ENCODE peak calls at places on chromosomes 11 and 22, in six cellular contexts. One of them, this sample, is unnamed.

GRCh38 chr11:100545970-100546369 is 141.1 kb upstream of the ARHGAP42 start:
- DNase-seq in WTC11: no peak
- DNase-seq in GM20000: no peak
- DNase-seq in H4: no peak
- DNase-seq in T-helper 2 cell: no peak
- DNase-seq in GM10248: no peak
- DNase-seq in this sample: no peak

GRCh38 chr11:103395612-103396011 is 286.4 kb downstream of the DYNC2H1 start:
- DNase-seq in WTC11: no peak
- DNase-seq in GM20000: no peak
- DNase-seq in H4: peak
- DNase-seq in T-helper 2 cell: no peak
- DNase-seq in GM10248: no peak
- DNase-seq in this sample: no peak

GRCh38 chr11:79184285-79184684 is 256.5 kb downstream of the TENM4 start:
- DNase-seq in WTC11: peak
- DNase-seq in GM20000: no peak
- DNase-seq in H4: no peak
- DNase-seq in T-helper 2 cell: no peak
- DNase-seq in GM10248: no peak
- DNase-seq in this sample: no peak

GRCh38 chr22:44213489-44214043 is 32.8 kb downstream of the PARVG start:
- DNase-seq in WTC11: no peak
- DNase-seq in GM20000: no peak
- DNase-seq in H4: no peak
- DNase-seq in T-helper 2 cell: no peak
- DNase-seq in GM10248: no peak
- DNase-seq in this sample: no peak

GRCh38 chr22:22207845-22208564 is 36.6 kb upstream of the VPREB1 start:
- DNase-seq in WTC11: peak
- DNase-seq in GM20000: peak
- DNase-seq in H4: peak
- DNase-seq in T-helper 2 cell: peak
- DNase-seq in GM10248: peak
- DNase-seq in this sample: peak

GRCh38 chr11:101721270-101721669 is 137.5 kb upstream of the TRPC6 start:
- DNase-seq in WTC11: no peak
- DNase-seq in GM20000: no peak
- DNase-seq in H4: no peak
- DNase-seq in T-helper 2 cell: no peak
- DNase-seq in GM10248: no peak
- DNase-seq in this sample: no peak

GRCh38 chr22:17470880-17471500 is 92.3 kb upstream of the SLC25A18 start:
- DNase-seq in WTC11: no peak
- DNase-seq in GM20000: no peak
- DNase-seq in H4: no peak
- DNase-seq in T-helper 2 cell: no peak
- DNase-seq in GM10248: no peak
- DNase-seq in this sample: no peak

GRCh38 chr11:35216962-35217667 is 78.1 kb downstream of the CD44 start:
- DNase-seq in WTC11: no peak
- DNase-seq in GM20000: no peak
- DNase-seq in H4: no peak
- DNase-seq in T-helper 2 cell: peak
- DNase-seq in GM10248: no peak
- DNase-seq in this sample: no peak

GRCh38 chr22:50019316-50019715 is 6.8 kb upstream of the IL17REL start:
- DNase-seq in WTC11: no peak
- DNase-seq in GM20000: no peak
- DNase-seq in H4: no peak
- DNase-seq in T-helper 2 cell: no peak
- DNase-seq in GM10248: no peak
- DNase-seq in this sample: no peak

GRCh38 chr11:14310696-14311095 is 48.3 kb downstream of the RRAS2 start:
- DNase-seq in WTC11: no peak
- DNase-seq in GM20000: no peak
- DNase-seq in H4: no peak
- DNase-seq in T-helper 2 cell: no peak
- DNase-seq in GM10248: no peak
- DNase-seq in this sample: no peak

GRCh38 chr11:110069158-110069737 is 23.9 kb upstream of the ZC3H12C start:
- DNase-seq in WTC11: no peak
- DNase-seq in GM20000: no peak
- DNase-seq in H4: peak
- DNase-seq in T-helper 2 cell: no peak
- DNase-seq in GM10248: no peak
- DNase-seq in this sample: no peak

GRCh38 chr22:44192098-44192810 is 11.5 kb downstream of the PARVG start:
- DNase-seq in WTC11: peak
- DNase-seq in GM20000: no peak
- DNase-seq in H4: peak
- DNase-seq in T-helper 2 cell: peak
- DNase-seq in GM10248: no peak
- DNase-seq in this sample: no peak

GRCh38 chr11:92628401-92629292 is 340.8 kb upstream of the MTNR1B start:
- DNase-seq in WTC11: no peak
- DNase-seq in GM20000: no peak
- DNase-seq in H4: no peak
- DNase-seq in T-helper 2 cell: no peak
- DNase-seq in GM10248: no peak
- DNase-seq in this sample: no peak

GRCh38 chr22:44037519-44038370 is 13.6 kb downstream of the PARVB start:
- DNase-seq in WTC11: no peak
- DNase-seq in GM20000: no peak
- DNase-seq in H4: peak
- DNase-seq in T-helper 2 cell: no peak
- DNase-seq in GM10248: no peak
- DNase-seq in this sample: no peak

GRCh38 chr11:118608268-118609214 is 1.1 kb downstream of the PHLDB1 start:
- DNase-seq in WTC11: no peak
- DNase-seq in GM20000: no peak
- DNase-seq in H4: peak
- DNase-seq in T-helper 2 cell: peak
- DNase-seq in GM10248: peak
- DNase-seq in this sample: peak

GRCh38 chr11:27605422-27605821 is 94.8 kb downstream of the BDNF start:
- DNase-seq in WTC11: no peak
- DNase-seq in GM20000: no peak
- DNase-seq in H4: no peak
- DNase-seq in T-helper 2 cell: no peak
- DNase-seq in GM10248: no peak
- DNase-seq in this sample: no peak

GRCh38 chr22:49941507-49942316 is 18.9 kb upstream of the PIM3 start:
- DNase-seq in WTC11: no peak
- DNase-seq in GM20000: no peak
- DNase-seq in H4: no peak
- DNase-seq in T-helper 2 cell: no peak
- DNase-seq in GM10248: no peak
- DNase-seq in this sample: no peak

GRCh38 chr11:1749020-1749758 is 1.2 kb downstream of the IFITM10 start:
- DNase-seq in WTC11: no peak
- DNase-seq in GM20000: peak
- DNase-seq in H4: no peak
- DNase-seq in T-helper 2 cell: no peak
- DNase-seq in GM10248: no peak
- DNase-seq in this sample: peak

GRCh38 chr22:38868886-38869381 is 3.1 kb downstream of the CBX6 start:
- DNase-seq in WTC11: peak
- DNase-seq in GM20000: peak
- DNase-seq in H4: peak
- DNase-seq in T-helper 2 cell: peak
- DNase-seq in GM10248: peak
- DNase-seq in this sample: peak

GRCh38 chr11:44728491-44728910 is 1.7 kb downstream of the TSPAN18 start:
- DNase-seq in WTC11: peak
- DNase-seq in GM20000: no peak
- DNase-seq in H4: no peak
- DNase-seq in T-helper 2 cell: no peak
- DNase-seq in GM10248: no peak
- DNase-seq in this sample: no peak

This sample was measured in glutamatergic neuron.